ENCODE peak calls at places on chromosomes 5 and 9, in eight cellular contexts. One of them, this sample, is unnamed.

GRCh38 chr5:180636403-180637075 is 12.9 kb downstream of the FLT4 start:
- DNase-seq in GM12865: no peak
- DNase-seq in activated T-helper 2 cell treated with anti-CD3 and anti-CD28 coated beads, Interferon-gamma antibody, Interleukin-2, Interleukin-4, amounts not matched to agents 10 μg/mL and 5 μg/mL and 100 μg/mL, durations not matched to agents 14 hours and 24 hours and 36 hours: no peak
- DNase-seq in osteoblast: peak; percentile 96
- DNase-seq in Daoy: peak; percentile 91
- DNase-seq in stimulated activated CD8-positive, alpha-beta memory T cell treated with anti-CD3 and anti-CD28 coated beads, Interleukin-4, amount 100 ng/mL, for 1 hour: no peak
- DNase-seq in iPS DF 6.9: no peak
- DNase-seq in NCI-H1694 treated with DMSO at 0.1 percent for 48 hours: no peak
- DNase-seq in this sample: no peak

GRCh38 chr9:4507306-4507705 is 17.0 kb downstream of the SLC1A1 start:
- DNase-seq in activated T-helper 2 cell treated with anti-CD3 and anti-CD28 coated beads, Interferon-gamma antibody, Interleukin-2, Interleukin-4, amounts not matched to agents 10 μg/mL and 5 μg/mL and 100 μg/mL, durations not matched to agents 14 hours and 24 hours and 36 hours: no peak
- DNase-seq in iPS DF 6.9: no peak
- DNase-seq in stimulated activated CD8-positive, alpha-beta memory T cell treated with anti-CD3 and anti-CD28 coated beads, Interleukin-4, amount 100 ng/mL, for 1 hour: no peak
- DNase-seq in NCI-H1694 treated with DMSO at 0.1 percent for 48 hours: no peak
- DNase-seq in Daoy: no peak
- DNase-seq in GM12865: no peak
- DNase-seq in osteoblast: no peak
- DNase-seq in this sample: no peak

GRCh38 chr9:91646702-91647101 is 223.1 kb upstream of the NFIL3 start:
- DNase-seq in activated T-helper 2 cell treated with anti-CD3 and anti-CD28 coated beads, Interferon-gamma antibody, Interleukin-2, Interleukin-4, amounts not matched to agents 10 μg/mL and 5 μg/mL and 100 μg/mL, durations not matched to agents 14 hours and 24 hours and 36 hours: no peak
- DNase-seq in NCI-H1694 treated with DMSO at 0.1 percent for 48 hours: no peak
- DNase-seq in stimulated activated CD8-positive, alpha-beta memory T cell treated with anti-CD3 and anti-CD28 coated beads, Interleukin-4, amount 100 ng/mL, for 1 hour: no peak
- DNase-seq in osteoblast: no peak
- DNase-seq in Daoy: no peak
- DNase-seq in iPS DF 6.9: no peak
- DNase-seq in GM12865: no peak
- DNase-seq in this sample: no peak

GRCh38 chr5:147359551-147359950 is 124.7 kb downstream of the STK32A start:
- DNase-seq in activated T-helper 2 cell treated with anti-CD3 and anti-CD28 coated beads, Interferon-gamma antibody, Interleukin-2, Interleukin-4, amounts not matched to agents 10 μg/mL and 5 μg/mL and 100 μg/mL, durations not matched to agents 14 hours and 24 hours and 36 hours: no peak
- DNase-seq in NCI-H1694 treated with DMSO at 0.1 percent for 48 hours: no peak
- DNase-seq in iPS DF 6.9: no peak
- DNase-seq in osteoblast: no peak
- DNase-seq in GM12865: no peak
- DNase-seq in Daoy: no peak
- DNase-seq in stimulated activated CD8-positive, alpha-beta memory T cell treated with anti-CD3 and anti-CD28 coated beads, Interleukin-4, amount 100 ng/mL, for 1 hour: no peak
- DNase-seq in this sample: no peak

GRCh38 chr5:98651715-98652114 is 121.7 kb upstream of the RGMB start:
- DNase-seq in Daoy: peak; percentile 7
- DNase-seq in stimulated activated CD8-positive, alpha-beta memory T cell treated with anti-CD3 and anti-CD28 coated beads, Interleukin-4, amount 100 ng/mL, for 1 hour: no peak
- DNase-seq in activated T-helper 2 cell treated with anti-CD3 and anti-CD28 coated beads, Interferon-gamma antibody, Interleukin-2, Interleukin-4, amounts not matched to agents 10 μg/mL and 5 μg/mL and 100 μg/mL, durations not matched to agents 14 hours and 24 hours and 36 hours: no peak
- DNase-seq in iPS DF 6.9: no peak
- DNase-seq in NCI-H1694 treated with DMSO at 0.1 percent for 48 hours: no peak
- DNase-seq in GM12865: no peak
- DNase-seq in osteoblast: no peak
- DNase-seq in this sample: no peak

GRCh38 chr5:1759378-1759970 is 40.2 kb downstream of the MRPL36 start:
- DNase-seq in Daoy: no peak
- DNase-seq in stimulated activated CD8-positive, alpha-beta memory T cell treated with anti-CD3 and anti-CD28 coated beads, Interleukin-4, amount 100 ng/mL, for 1 hour: no peak
- DNase-seq in osteoblast: peak; percentile 46
- DNase-seq in activated T-helper 2 cell treated with anti-CD3 and anti-CD28 coated beads, Interferon-gamma antibody, Interleukin-2, Interleukin-4, amounts not matched to agents 10 μg/mL and 5 μg/mL and 100 μg/mL, durations not matched to agents 14 hours and 24 hours and 36 hours: no peak
- DNase-seq in GM12865: no peak
- DNase-seq in iPS DF 6.9: no peak
- DNase-seq in NCI-H1694 treated with DMSO at 0.1 percent for 48 hours: no peak
- DNase-seq in this sample: no peak

GRCh38 chr5:176796411-176796810 is 13.9 kb upstream of the UNC5A start:
- DNase-seq in NCI-H1694 treated with DMSO at 0.1 percent for 48 hours: no peak
- DNase-seq in iPS DF 6.9: no peak
- DNase-seq in activated T-helper 2 cell treated with anti-CD3 and anti-CD28 coated beads, Interferon-gamma antibody, Interleukin-2, Interleukin-4, amounts not matched to agents 10 μg/mL and 5 μg/mL and 100 μg/mL, durations not matched to agents 14 hours and 24 hours and 36 hours: no peak
- DNase-seq in stimulated activated CD8-positive, alpha-beta memory T cell treated with anti-CD3 and anti-CD28 coated beads, Interleukin-4, amount 100 ng/mL, for 1 hour: no peak
- DNase-seq in Daoy: peak; percentile 49
- DNase-seq in osteoblast: peak; percentile 84
- DNase-seq in GM12865: no peak
- DNase-seq in this sample: no peak

GRCh38 chr9:96022445-96023031 is 147.0 kb downstream of the ERCC6L2 start:
- DNase-seq in GM12865: no peak
- DNase-seq in activated T-helper 2 cell treated with anti-CD3 and anti-CD28 coated beads, Interferon-gamma antibody, Interleukin-2, Interleukin-4, amounts not matched to agents 10 μg/mL and 5 μg/mL and 100 μg/mL, durations not matched to agents 14 hours and 24 hours and 36 hours: peak; percentile 29
- DNase-seq in Daoy: peak; percentile 38
- DNase-seq in osteoblast: no peak
- DNase-seq in NCI-H1694 treated with DMSO at 0.1 percent for 48 hours: no peak
- DNase-seq in stimulated activated CD8-positive, alpha-beta memory T cell treated with anti-CD3 and anti-CD28 coated beads, Interleukin-4, amount 100 ng/mL, for 1 hour: peak; percentile 27
- DNase-seq in iPS DF 6.9: no peak
- DNase-seq in this sample: no peak

GRCh38 chr5:76544268-76544926 is 78.8 kb downstream of the F2RL2 start:
- DNase-seq in activated T-helper 2 cell treated with anti-CD3 and anti-CD28 coated beads, Interferon-gamma antibody, Interleukin-2, Interleukin-4, amounts not matched to agents 10 μg/mL and 5 μg/mL and 100 μg/mL, durations not matched to agents 14 hours and 24 hours and 36 hours: peak; percentile 33
- DNase-seq in NCI-H1694 treated with DMSO at 0.1 percent for 48 hours: no peak
- DNase-seq in osteoblast: peak; percentile 58
- DNase-seq in stimulated activated CD8-positive, alpha-beta memory T cell treated with anti-CD3 and anti-CD28 coated beads, Interleukin-4, amount 100 ng/mL, for 1 hour: peak; percentile 20
- DNase-seq in Daoy: peak; percentile 37
- DNase-seq in iPS DF 6.9: no peak
- DNase-seq in GM12865: peak; percentile 64
- DNase-seq in this sample: peak; percentile 10

GRCh38 chr5:57231607-57232006 is 57.7 kb downstream of the GPBP1 start:
- DNase-seq in iPS DF 6.9: no peak
- DNase-seq in GM12865: no peak
- DNase-seq in Daoy: no peak
- DNase-seq in activated T-helper 2 cell treated with anti-CD3 and anti-CD28 coated beads, Interferon-gamma antibody, Interleukin-2, Interleukin-4, amounts not matched to agents 10 μg/mL and 5 μg/mL and 100 μg/mL, durations not matched to agents 14 hours and 24 hours and 36 hours: no peak
- DNase-seq in osteoblast: peak; percentile 66
- DNase-seq in stimulated activated CD8-positive, alpha-beta memory T cell treated with anti-CD3 and anti-CD28 coated beads, Interleukin-4, amount 100 ng/mL, for 1 hour: no peak
- DNase-seq in NCI-H1694 treated with DMSO at 0.1 percent for 48 hours: no peak
- DNase-seq in this sample: no peak

GRCh38 chr9:125493861-125494554 is 213.0 kb downstream of the MAPKAP1 start:
- DNase-seq in NCI-H1694 treated with DMSO at 0.1 percent for 48 hours: no peak
- DNase-seq in activated T-helper 2 cell treated with anti-CD3 and anti-CD28 coated beads, Interferon-gamma antibody, Interleukin-2, Interleukin-4, amounts not matched to agents 10 μg/mL and 5 μg/mL and 100 μg/mL, durations not matched to agents 14 hours and 24 hours and 36 hours: no peak
- DNase-seq in iPS DF 6.9: no peak
- DNase-seq in Daoy: no peak
- DNase-seq in stimulated activated CD8-positive, alpha-beta memory T cell treated with anti-CD3 and anti-CD28 coated beads, Interleukin-4, amount 100 ng/mL, for 1 hour: no peak
- DNase-seq in osteoblast: no peak
- DNase-seq in GM12865: no peak
- DNase-seq in this sample: no peak

GRCh38 chr9:127524373-127524772 is 73.1 kb downstream of the LRSAM1 start:
- DNase-seq in Daoy: no peak
- DNase-seq in GM12865: no peak
- DNase-seq in iPS DF 6.9: no peak
- DNase-seq in activated T-helper 2 cell treated with anti-CD3 and anti-CD28 coated beads, Interferon-gamma antibody, Interleukin-2, Interleukin-4, amounts not matched to agents 10 μg/mL and 5 μg/mL and 100 μg/mL, durations not matched to agents 14 hours and 24 hours and 36 hours: no peak
- DNase-seq in NCI-H1694 treated with DMSO at 0.1 percent for 48 hours: no peak
- DNase-seq in stimulated activated CD8-positive, alpha-beta memory T cell treated with anti-CD3 and anti-CD28 coated beads, Interleukin-4, amount 100 ng/mL, for 1 hour: no peak
- DNase-seq in osteoblast: peak; percentile 84
- DNase-seq in this sample: no peak

GRCh38 chr5:73319036-73319435 is 129.5 kb downstream of the FOXD1 start:
- DNase-seq in Daoy: peak; percentile 53
- DNase-seq in stimulated activated CD8-positive, alpha-beta memory T cell treated with anti-CD3 and anti-CD28 coated beads, Interleukin-4, amount 100 ng/mL, for 1 hour: no peak
- DNase-seq in NCI-H1694 treated with DMSO at 0.1 percent for 48 hours: no peak
- DNase-seq in GM12865: no peak
- DNase-seq in iPS DF 6.9: no peak
- DNase-seq in osteoblast: no peak
- DNase-seq in activated T-helper 2 cell treated with anti-CD3 and anti-CD28 coated beads, Interferon-gamma antibody, Interleukin-2, Interleukin-4, amounts not matched to agents 10 μg/mL and 5 μg/mL and 100 μg/mL, durations not matched to agents 14 hours and 24 hours and 36 hours: no peak
- DNase-seq in this sample: no peak

GRCh38 chr9:114392749-114393112 is 4.9 kb upstream of the AKNA start:
- DNase-seq in NCI-H1694 treated with DMSO at 0.1 percent for 48 hours: no peak
- DNase-seq in activated T-helper 2 cell treated with anti-CD3 and anti-CD28 coated beads, Interferon-gamma antibody, Interleukin-2, Interleukin-4, amounts not matched to agents 10 μg/mL and 5 μg/mL and 100 μg/mL, durations not matched to agents 14 hours and 24 hours and 36 hours: no peak
- DNase-seq in GM12865: no peak
- DNase-seq in iPS DF 6.9: no peak
- DNase-seq in Daoy: no peak
- DNase-seq in stimulated activated CD8-positive, alpha-beta memory T cell treated with anti-CD3 and anti-CD28 coated beads, Interleukin-4, amount 100 ng/mL, for 1 hour: no peak
- DNase-seq in osteoblast: no peak
- DNase-seq in this sample: no peak

GRCh38 chr5:170559296-170559695 is 55.5 kb downstream of the KCNIP1 start:
- DNase-seq in iPS DF 6.9: no peak
- DNase-seq in NCI-H1694 treated with DMSO at 0.1 percent for 48 hours: no peak
- DNase-seq in osteoblast: no peak
- DNase-seq in activated T-helper 2 cell treated with anti-CD3 and anti-CD28 coated beads, Interferon-gamma antibody, Interleukin-2, Interleukin-4, amounts not matched to agents 10 μg/mL and 5 μg/mL and 100 μg/mL, durations not matched to agents 14 hours and 24 hours and 36 hours: no peak
- DNase-seq in Daoy: no peak
- DNase-seq in stimulated activated CD8-positive, alpha-beta memory T cell treated with anti-CD3 and anti-CD28 coated beads, Interleukin-4, amount 100 ng/mL, for 1 hour: no peak
- DNase-seq in GM12865: no peak
- DNase-seq in this sample: no peak

GRCh38 chr9:126781186-126781585 is 23.7 kb upstream of the ZBTB43 start:
- DNase-seq in osteoblast: peak; percentile 54
- DNase-seq in activated T-helper 2 cell treated with anti-CD3 and anti-CD28 coated beads, Interferon-gamma antibody, Interleukin-2, Interleukin-4, amounts not matched to agents 10 μg/mL and 5 μg/mL and 100 μg/mL, durations not matched to agents 14 hours and 24 hours and 36 hours: no peak
- DNase-seq in GM12865: no peak
- DNase-seq in NCI-H1694 treated with DMSO at 0.1 percent for 48 hours: no peak
- DNase-seq in Daoy: no peak
- DNase-seq in iPS DF 6.9: no peak
- DNase-seq in stimulated activated CD8-positive, alpha-beta memory T cell treated with anti-CD3 and anti-CD28 coated beads, Interleukin-4, amount 100 ng/mL, for 1 hour: no peak
- DNase-seq in this sample: no peak

GRCh38 chr5:69335341-69335975 is 2.9 kb upstream of the CCDC125 start:
- DNase-seq in Daoy: no peak
- DNase-seq in osteoblast: no peak
- DNase-seq in NCI-H1694 treated with DMSO at 0.1 percent for 48 hours: no peak
- DNase-seq in stimulated activated CD8-positive, alpha-beta memory T cell treated with anti-CD3 and anti-CD28 coated beads, Interleukin-4, amount 100 ng/mL, for 1 hour: no peak
- DNase-seq in iPS DF 6.9: no peak
- DNase-seq in GM12865: no peak
- DNase-seq in activated T-helper 2 cell treated with anti-CD3 and anti-CD28 coated beads, Interferon-gamma antibody, Interleukin-2, Interleukin-4, amounts not matched to agents 10 μg/mL and 5 μg/mL and 100 μg/mL, durations not matched to agents 14 hours and 24 hours and 36 hours: no peak
- DNase-seq in this sample: no peak

GRCh38 chr9:18163146-18163545 is 310.8 kb upstream of the ADAMTSL1 start:
- DNase-seq in NCI-H1694 treated with DMSO at 0.1 percent for 48 hours: no peak
- DNase-seq in activated T-helper 2 cell treated with anti-CD3 and anti-CD28 coated beads, Interferon-gamma antibody, Interleukin-2, Interleukin-4, amounts not matched to agents 10 μg/mL and 5 μg/mL and 100 μg/mL, durations not matched to agents 14 hours and 24 hours and 36 hours: no peak
- DNase-seq in osteoblast: no peak
- DNase-seq in Daoy: no peak
- DNase-seq in iPS DF 6.9: no peak
- DNase-seq in stimulated activated CD8-positive, alpha-beta memory T cell treated with anti-CD3 and anti-CD28 coated beads, Interleukin-4, amount 100 ng/mL, for 1 hour: no peak
- DNase-seq in GM12865: no peak
- DNase-seq in this sample: no peak